ENCODE peak calls at places on chromosomes 16 and 17, in nine cellular contexts. One of them, this sample, is unnamed.

GRCh38 chr17:29835438-29836351 is 94.3 kb downstream of the SSH2 start:
- DNase-seq in C1 segment of cervical spinal cord: no peak
- DNase-seq in cardiac muscle cell: peak; percentile 57
- DNase-seq in stimulated activated naive CD8-positive, alpha-beta T cell treated with anti-CD3 and anti-CD28 coated beads, Interleukin-15, Interleukin-2, amounts not matched to agents 100 U/mL and 50 U/mL, for 24 hours: no peak
- DNase-seq in heart left ventricle: no peak
- DNase-seq in stimulated activated CD4-positive, alpha-beta T cell treated with anti-CD3 and anti-CD28 coated beads, Interleukin-4, amount 100 ng/mL, for 24 hours: no peak
- DNase-seq in caudate nucleus: no peak
- DNase-seq in AG09309: no peak
- DNase-seq in stimulated activated CD8-positive, alpha-beta memory T cell treated with anti-CD3 and anti-CD28 coated beads, Interleukin-15, amount 100 ng/mL, for 24 hours: no peak
- DNase-seq in this sample: no peak

GRCh38 chr17:8155341-8156173 is 3.4 kb upstream of the PER1 start:
- DNase-seq in caudate nucleus: no peak
- DNase-seq in stimulated activated naive CD8-positive, alpha-beta T cell treated with anti-CD3 and anti-CD28 coated beads, Interleukin-15, Interleukin-2, amounts not matched to agents 100 U/mL and 50 U/mL, for 24 hours: no peak
- DNase-seq in C1 segment of cervical spinal cord: no peak
- DNase-seq in cardiac muscle cell: no peak
- DNase-seq in heart left ventricle: peak; percentile 49
- DNase-seq in AG09309: no peak
- DNase-seq in stimulated activated CD4-positive, alpha-beta T cell treated with anti-CD3 and anti-CD28 coated beads, Interleukin-4, amount 100 ng/mL, for 24 hours: no peak
- DNase-seq in stimulated activated CD8-positive, alpha-beta memory T cell treated with anti-CD3 and anti-CD28 coated beads, Interleukin-15, amount 100 ng/mL, for 24 hours: no peak
- DNase-seq in this sample: peak; percentile 67

GRCh38 chr17:10103712-10104111 is 94.7 kb downstream of the GAS7 start:
- DNase-seq in caudate nucleus: no peak
- DNase-seq in stimulated activated CD4-positive, alpha-beta T cell treated with anti-CD3 and anti-CD28 coated beads, Interleukin-4, amount 100 ng/mL, for 24 hours: no peak
- DNase-seq in AG09309: no peak
- DNase-seq in heart left ventricle: no peak
- DNase-seq in stimulated activated naive CD8-positive, alpha-beta T cell treated with anti-CD3 and anti-CD28 coated beads, Interleukin-15, Interleukin-2, amounts not matched to agents 100 U/mL and 50 U/mL, for 24 hours: no peak
- DNase-seq in cardiac muscle cell: no peak
- DNase-seq in stimulated activated CD8-positive, alpha-beta memory T cell treated with anti-CD3 and anti-CD28 coated beads, Interleukin-15, amount 100 ng/mL, for 24 hours: no peak
- DNase-seq in C1 segment of cervical spinal cord: no peak
- DNase-seq in this sample: no peak

GRCh38 chr16:89902980-89903379 is 15.7 kb upstream of the MC1R start:
- DNase-seq in cardiac muscle cell: no peak
- DNase-seq in C1 segment of cervical spinal cord: no peak
- DNase-seq in caudate nucleus: no peak
- DNase-seq in stimulated activated CD8-positive, alpha-beta memory T cell treated with anti-CD3 and anti-CD28 coated beads, Interleukin-15, amount 100 ng/mL, for 24 hours: no peak
- DNase-seq in stimulated activated CD4-positive, alpha-beta T cell treated with anti-CD3 and anti-CD28 coated beads, Interleukin-4, amount 100 ng/mL, for 24 hours: no peak
- DNase-seq in stimulated activated naive CD8-positive, alpha-beta T cell treated with anti-CD3 and anti-CD28 coated beads, Interleukin-15, Interleukin-2, amounts not matched to agents 100 U/mL and 50 U/mL, for 24 hours: no peak
- DNase-seq in AG09309: no peak
- DNase-seq in heart left ventricle: no peak
- DNase-seq in this sample: no peak

GRCh38 chr16:86215233-86215978 is 294.9 kb upstream of the FOXF1 start:
- DNase-seq in stimulated activated CD8-positive, alpha-beta memory T cell treated with anti-CD3 and anti-CD28 coated beads, Interleukin-15, amount 100 ng/mL, for 24 hours: no peak
- DNase-seq in heart left ventricle: no peak
- DNase-seq in AG09309: no peak
- DNase-seq in stimulated activated CD4-positive, alpha-beta T cell treated with anti-CD3 and anti-CD28 coated beads, Interleukin-4, amount 100 ng/mL, for 24 hours: no peak
- DNase-seq in stimulated activated naive CD8-positive, alpha-beta T cell treated with anti-CD3 and anti-CD28 coated beads, Interleukin-15, Interleukin-2, amounts not matched to agents 100 U/mL and 50 U/mL, for 24 hours: no peak
- DNase-seq in caudate nucleus: no peak
- DNase-seq in cardiac muscle cell: no peak
- DNase-seq in C1 segment of cervical spinal cord: no peak
- DNase-seq in this sample: peak; percentile 18

GRCh38 chr17:39820541-39820940 is 43.6 kb downstream of the IKZF3 start:
- DNase-seq in stimulated activated CD8-positive, alpha-beta memory T cell treated with anti-CD3 and anti-CD28 coated beads, Interleukin-15, amount 100 ng/mL, for 24 hours: no peak
- DNase-seq in C1 segment of cervical spinal cord: no peak
- DNase-seq in stimulated activated CD4-positive, alpha-beta T cell treated with anti-CD3 and anti-CD28 coated beads, Interleukin-4, amount 100 ng/mL, for 24 hours: no peak
- DNase-seq in stimulated activated naive CD8-positive, alpha-beta T cell treated with anti-CD3 and anti-CD28 coated beads, Interleukin-15, Interleukin-2, amounts not matched to agents 100 U/mL and 50 U/mL, for 24 hours: no peak
- DNase-seq in caudate nucleus: no peak
- DNase-seq in heart left ventricle: no peak
- DNase-seq in AG09309: no peak
- DNase-seq in cardiac muscle cell: no peak
- DNase-seq in this sample: no peak

GRCh38 chr16:82628741-82629140 is 2.0 kb downstream of the CDH13 start:
- DNase-seq in C1 segment of cervical spinal cord: no peak
- DNase-seq in stimulated activated CD8-positive, alpha-beta memory T cell treated with anti-CD3 and anti-CD28 coated beads, Interleukin-15, amount 100 ng/mL, for 24 hours: no peak
- DNase-seq in heart left ventricle: no peak
- DNase-seq in cardiac muscle cell: no peak
- DNase-seq in caudate nucleus: no peak
- DNase-seq in AG09309: no peak
- DNase-seq in stimulated activated naive CD8-positive, alpha-beta T cell treated with anti-CD3 and anti-CD28 coated beads, Interleukin-15, Interleukin-2, amounts not matched to agents 100 U/mL and 50 U/mL, for 24 hours: no peak
- DNase-seq in stimulated activated CD4-positive, alpha-beta T cell treated with anti-CD3 and anti-CD28 coated beads, Interleukin-4, amount 100 ng/mL, for 24 hours: no peak
- DNase-seq in this sample: no peak

GRCh38 chr17:67718325-67718941 is 697 bp downstream of the NOL11 start:
- DNase-seq in AG09309: no peak
- DNase-seq in cardiac muscle cell: peak; percentile 26
- DNase-seq in stimulated activated CD4-positive, alpha-beta T cell treated with anti-CD3 and anti-CD28 coated beads, Interleukin-4, amount 100 ng/mL, for 24 hours: peak; percentile 54
- DNase-seq in heart left ventricle: no peak
- DNase-seq in stimulated activated CD8-positive, alpha-beta memory T cell treated with anti-CD3 and anti-CD28 coated beads, Interleukin-15, amount 100 ng/mL, for 24 hours: no peak
- DNase-seq in C1 segment of cervical spinal cord: no peak
- DNase-seq in caudate nucleus: no peak
- DNase-seq in stimulated activated naive CD8-positive, alpha-beta T cell treated with anti-CD3 and anti-CD28 coated beads, Interleukin-15, Interleukin-2, amounts not matched to agents 100 U/mL and 50 U/mL, for 24 hours: peak; percentile 34
- DNase-seq in this sample: no peak

GRCh38 chr17:64622931-64623654 is 39.0 kb downstream of the SMURF2 start:
- DNase-seq in AG09309: peak; percentile 42
- DNase-seq in cardiac muscle cell: peak; percentile 72
- DNase-seq in stimulated activated CD4-positive, alpha-beta T cell treated with anti-CD3 and anti-CD28 coated beads, Interleukin-4, amount 100 ng/mL, for 24 hours: no peak
- DNase-seq in C1 segment of cervical spinal cord: no peak
- DNase-seq in heart left ventricle: no peak
- DNase-seq in stimulated activated CD8-positive, alpha-beta memory T cell treated with anti-CD3 and anti-CD28 coated beads, Interleukin-15, amount 100 ng/mL, for 24 hours: no peak
- DNase-seq in caudate nucleus: no peak
- DNase-seq in stimulated activated naive CD8-positive, alpha-beta T cell treated with anti-CD3 and anti-CD28 coated beads, Interleukin-15, Interleukin-2, amounts not matched to agents 100 U/mL and 50 U/mL, for 24 hours: no peak
- DNase-seq in this sample: no peak

GRCh38 chr17:42282478-42283080 is 5.7 kb upstream of the STAT5A start:
- DNase-seq in caudate nucleus: no peak
- DNase-seq in stimulated activated CD8-positive, alpha-beta memory T cell treated with anti-CD3 and anti-CD28 coated beads, Interleukin-15, amount 100 ng/mL, for 24 hours: no peak
- DNase-seq in C1 segment of cervical spinal cord: no peak
- DNase-seq in heart left ventricle: no peak
- DNase-seq in cardiac muscle cell: no peak
- DNase-seq in stimulated activated CD4-positive, alpha-beta T cell treated with anti-CD3 and anti-CD28 coated beads, Interleukin-4, amount 100 ng/mL, for 24 hours: no peak
- DNase-seq in AG09309: no peak
- DNase-seq in stimulated activated naive CD8-positive, alpha-beta T cell treated with anti-CD3 and anti-CD28 coated beads, Interleukin-15, Interleukin-2, amounts not matched to agents 100 U/mL and 50 U/mL, for 24 hours: peak; percentile 1
- DNase-seq in this sample: no peak

GRCh38 chr16:81526935-81527334 is 82.3 kb downstream of the CMIP start:
- DNase-seq in AG09309: no peak
- DNase-seq in caudate nucleus: no peak
- DNase-seq in stimulated activated CD8-positive, alpha-beta memory T cell treated with anti-CD3 and anti-CD28 coated beads, Interleukin-15, amount 100 ng/mL, for 24 hours: no peak
- DNase-seq in stimulated activated CD4-positive, alpha-beta T cell treated with anti-CD3 and anti-CD28 coated beads, Interleukin-4, amount 100 ng/mL, for 24 hours: no peak
- DNase-seq in heart left ventricle: peak; percentile 66
- DNase-seq in stimulated activated naive CD8-positive, alpha-beta T cell treated with anti-CD3 and anti-CD28 coated beads, Interleukin-15, Interleukin-2, amounts not matched to agents 100 U/mL and 50 U/mL, for 24 hours: no peak
- DNase-seq in cardiac muscle cell: peak; percentile 76
- DNase-seq in C1 segment of cervical spinal cord: no peak
- DNase-seq in this sample: no peak